ENCODE peak calls at places on chromosomes 5 and 9, in six cellular contexts. H, M, X, V, E and W are unnamed samples.

GRCh38 chr5:103800728-103801127 is 238.1 kb upstream of the NUDT12 start:
- DNase-seq in X (no peak), H (no peak), M (no peak), V (no peak), E (no peak), W (no peak)

GRCh38 chr9:99828054-99828416 is 6.3 kb downstream of the NR4A3 start:
- DNase-seq in V (no peak), H (no peak), E (no peak), X (no peak), M (no peak), W (no peak)

GRCh38 chr5:133968057-133968993 is at the start of gene C5orf15:
- DNase-seq in E (peak), X (peak), M (peak), V (peak), H (peak), W (peak)

GRCh38 chr9:4662108-4662988 is at the start of gene PLPP6:
- DNase-seq in X (peak), H (peak), M (peak), V (peak), E (peak), W (peak)

GRCh38 chr5:116411101-116411571 is 163.5 kb downstream of the SEMA6A start:
- DNase-seq in X (peak), M (peak), H (no peak), V (no peak), E (no peak), W (no peak)

GRCh38 chr9:137028281-137029057 is 432 bp upstream of the ABCA2 start:
- DNase-seq in M (peak), V (no peak), X (peak), E (no peak), H (no peak), W (peak)

GRCh38 chr5:18954239-18954638 is 1033.8 kb downstream of the CDH18 start:
- DNase-seq in H (no peak), E (no peak), X (no peak), M (no peak), V (no peak), W (no peak)

GRCh38 chr9:135020481-135021392 is 66.7 kb upstream of the OLFM1 start:
- DNase-seq in X (no peak), M (no peak), E (no peak), V (no peak), H (no peak), W (no peak)

GRCh38 chr9:114288233-114289051 is 34.5 kb upstream of the ORM1 start:
- DNase-seq in E (no peak), H (no peak), M (no peak), X (peak), V (peak), W (peak)

GRCh38 chr5:150441813-150442698 is 7.5 kb downstream of the RPS14 start:
- DNase-seq in H (no peak), V (no peak), E (no peak), X (no peak), M (no peak), W (no peak)

GRCh38 chr5:31809037-31809910 is 170.3 kb downstream of the PDZD2 start:
- DNase-seq in V (peak), M (peak), H (peak), X (peak), E (no peak), W (peak)

GRCh38 chr9:100690438-100690837 is 112.6 kb downstream of the CAVIN4 start:
- DNase-seq in X (no peak), V (no peak), M (no peak), E (no peak), H (no peak), W (no peak)

GRCh38 chr5:119420173-119420572 is 32.1 kb upstream of the HSD17B4 start:
- DNase-seq in X (no peak), H (no peak), E (no peak), V (no peak), M (no peak), W (no peak)

GRCh38 chr9:116389546-116390305 is 236.1 kb downstream of the PAPPA start:
- DNase-seq in E (no peak), X (no peak), V (no peak), H (no peak), M (no peak), W (no peak)

GRCh38 chr5:9864791-9865190 is 234.6 kb upstream of the TAS2R1 start:
- DNase-seq in H (no peak), M (no peak), X (no peak), E (no peak), V (no peak), W (no peak)

GRCh38 chr5:53323943-53324642 is 156.3 kb upstream of the FST start:
- DNase-seq in M (no peak), X (no peak), V (no peak), E (no peak), H (no peak), W (no peak)

GRCh38 chr5:55218966-55219365 is 8.1 kb downstream of the MCIDAS start:
- DNase-seq in V (no peak), E (no peak), X (no peak), M (no peak), H (peak), W (no peak)

GRCh38 chr9:128823903-128824406 is 5.6 kb downstream of the SPOUT1 start:
- DNase-seq in M (no peak), H (no peak), V (no peak), X (no peak), E (no peak), W (no peak)

GRCh38 chr9:137083418-137084004 is 3.3 kb upstream of the MAN1B1 start:
- DNase-seq in H (peak), E (no peak), X (peak), M (no peak), V (peak), W (peak)

GRCh38 chr5:123813251-123813650 is 301.3 kb downstream of the CSNK1G3 start:
- DNase-seq in E (no peak), X (no peak), M (no peak), H (no peak), V (no peak), W (no peak)

GRCh38 chr5:110547495-110547894 is 179.0 kb downstream of the TMEM232 start:
- DNase-seq in V (no peak), E (no peak), X (no peak), M (no peak), H (no peak), W (no peak)

GRCh38 chr5:160438316-160439204 is 16.9 kb downstream of the PTTG1 start:
- DNase-seq in X (no peak), V (peak), M (peak), H (peak), E (no peak), W (no peak)

GRCh38 chr5:10291736-10292135 is 16.0 kb downstream of the CMBL start:
- DNase-seq in V (no peak), H (no peak), M (no peak), E (no peak), X (no peak), W (no peak)

GRCh38 chr5:98433673-98434072 is 339.8 kb upstream of the RGMB start:
- DNase-seq in M (no peak), E (no peak), V (no peak), H (no peak), X (no peak), W (no peak)

GRCh38 chr5:6772886-6773285 is 59.7 kb downstream of the TENT4A start:
- DNase-seq in V (no peak), X (no peak), E (no peak), M (no peak), H (no peak), W (no peak)

GRCh38 chr5:134577022-134577795 is 51.7 kb downstream of the JADE2 start:
- DNase-seq in X (no peak), E (no peak), H (no peak), V (peak), M (no peak), W (peak)

GRCh38 chr5:80569086-80569960 is 757 bp downstream of the ANKRD34B start:
- DNase-seq in V (no peak), M (no peak), X (no peak), E (no peak), H (no peak), W (no peak)

GRCh38 chr9:131837836-131838235 is 98.0 kb upstream of the RAPGEF1 start:
- DNase-seq in E (no peak), H (no peak), M (no peak), V (no peak), X (no peak), W (no peak)

GRCh38 chr5:158644301-158644700 is 455.4 kb downstream of the EBF1 start:
- DNase-seq in X (no peak), H (no peak), M (no peak), E (no peak), V (no peak), W (no peak)

DNA sequence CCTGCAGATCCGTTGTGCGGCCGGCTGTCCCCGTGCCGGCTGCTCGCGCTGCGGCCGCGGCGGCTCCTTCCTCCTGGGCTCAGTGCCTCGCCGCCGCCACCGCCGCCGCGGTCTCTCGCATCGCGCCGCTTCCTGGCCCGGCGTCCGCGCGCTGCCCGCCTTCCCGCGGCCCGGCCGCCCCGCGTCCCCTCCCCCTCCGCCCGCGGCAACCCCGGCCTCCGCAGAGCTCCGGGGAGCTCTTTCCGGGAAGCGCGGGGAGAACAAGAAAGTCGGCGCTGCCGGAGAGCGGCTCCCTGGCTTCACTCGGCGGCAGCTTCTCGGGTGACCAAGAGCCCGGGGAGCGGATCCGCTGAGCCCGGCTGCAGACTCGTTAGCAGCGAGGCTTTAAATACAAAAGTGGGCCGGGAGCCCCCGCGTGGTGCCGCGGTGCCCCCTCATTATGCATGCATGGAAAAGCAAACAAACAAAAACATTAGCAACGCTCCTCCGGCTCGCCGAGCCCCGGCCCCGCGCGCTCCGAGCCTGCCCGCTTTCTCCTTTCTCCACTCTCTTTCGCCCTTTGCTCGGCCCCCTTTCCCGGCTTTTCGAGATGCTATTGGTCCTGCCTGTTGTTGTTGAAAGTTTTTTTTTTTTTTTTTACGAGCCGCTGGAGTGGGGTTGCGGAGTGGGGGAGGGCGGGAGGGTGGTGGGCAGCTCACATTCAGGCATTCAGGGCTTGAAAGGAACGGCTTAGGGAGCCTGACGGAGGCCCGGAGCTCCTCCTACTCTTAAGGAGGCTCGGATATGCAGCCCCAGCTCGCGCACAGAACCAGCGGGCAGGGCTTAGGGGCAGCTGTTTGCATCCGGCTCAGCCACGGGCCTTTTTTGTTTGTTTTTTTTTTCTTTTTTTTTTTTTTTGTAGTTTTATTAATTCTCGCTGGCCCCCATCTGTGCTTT is at the start of gene GAS1:
- DNase-seq in M (peak), E (peak), V (peak), X (peak), H (peak), W (peak)
- TF ChIP-seq POLR2A in M (no peak), E (peak), V (no peak), X (peak), H (no peak), W (no peak)

GRCh38 chr5:15238006-15238405 is 262.0 kb upstream of the FBXL7 start:
- DNase-seq in M (no peak), X (no peak), H (no peak), V (no peak), E (no peak), W (no peak)

GRCh38 chr5:15233566-15233965 is 266.4 kb upstream of the FBXL7 start:
- DNase-seq in V (no peak), H (no peak), E (no peak), M (no peak), X (no peak), W (no peak)

GRCh38 chr5:15234911-15235310 is 265.1 kb upstream of the FBXL7 start:
- DNase-seq in M (no peak), X (no peak), H (no peak), E (no peak), V (no peak), W (no peak)

GRCh38 chr5:15236911-15237508 is 263.0 kb upstream of the FBXL7 start:
- DNase-seq in V (no peak), E (no peak), H (no peak), X (no peak), M (no peak), W (no peak)

DNA sequence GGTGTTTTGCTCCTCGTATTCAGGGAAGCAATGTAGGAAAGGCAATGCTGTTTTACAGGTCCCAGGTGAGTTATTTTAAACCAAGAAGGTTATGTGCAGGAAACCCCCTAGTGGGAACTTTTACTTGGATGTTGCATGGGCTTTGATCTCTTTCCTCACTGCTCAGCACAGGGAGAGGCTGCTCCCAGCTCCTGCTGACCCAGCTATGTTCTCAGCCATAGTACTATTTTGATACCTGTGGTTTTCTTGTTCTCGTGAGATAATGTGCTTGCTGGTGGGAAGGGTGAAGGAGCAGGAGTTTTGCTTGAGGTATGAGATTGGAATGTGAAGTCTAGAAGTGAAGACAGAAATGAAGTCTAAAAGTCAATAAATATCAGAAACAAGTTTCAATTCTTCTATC is 265.6 kb upstream of the FBXL7 start:
- DNase-seq in E (no peak), M (no peak), H (no peak), V (no peak), X (no peak), W (no peak)
- TF ChIP-seq POLR2A in E (no peak), M (no peak), H (no peak), V (no peak), X (no peak), W (no peak)

GRCh38 chr9:130213898-130214761 is 41.9 kb downstream of the NCS1 start:
- DNase-seq in X (no peak), E (no peak), M (no peak), H (no peak), V (no peak), W (no peak)

GRCh38 chr9:130214921-130215320 is 42.7 kb downstream of the NCS1 start:
- DNase-seq in H (no peak), E (no peak), V (no peak), M (no peak), X (no peak), W (no peak)

GRCh38 chr9:130212543-130213297 is 40.5 kb downstream of the NCS1 start:
- DNase-seq in E (no peak), V (no peak), H (no peak), M (no peak), X (no peak), W (no peak)

GRCh38 chr9:130217838-130218237 is 45.6 kb downstream of the NCS1 start:
- DNase-seq in X (no peak), H (no peak), E (no peak), V (no peak), M (no peak), W (no peak)

DNA sequence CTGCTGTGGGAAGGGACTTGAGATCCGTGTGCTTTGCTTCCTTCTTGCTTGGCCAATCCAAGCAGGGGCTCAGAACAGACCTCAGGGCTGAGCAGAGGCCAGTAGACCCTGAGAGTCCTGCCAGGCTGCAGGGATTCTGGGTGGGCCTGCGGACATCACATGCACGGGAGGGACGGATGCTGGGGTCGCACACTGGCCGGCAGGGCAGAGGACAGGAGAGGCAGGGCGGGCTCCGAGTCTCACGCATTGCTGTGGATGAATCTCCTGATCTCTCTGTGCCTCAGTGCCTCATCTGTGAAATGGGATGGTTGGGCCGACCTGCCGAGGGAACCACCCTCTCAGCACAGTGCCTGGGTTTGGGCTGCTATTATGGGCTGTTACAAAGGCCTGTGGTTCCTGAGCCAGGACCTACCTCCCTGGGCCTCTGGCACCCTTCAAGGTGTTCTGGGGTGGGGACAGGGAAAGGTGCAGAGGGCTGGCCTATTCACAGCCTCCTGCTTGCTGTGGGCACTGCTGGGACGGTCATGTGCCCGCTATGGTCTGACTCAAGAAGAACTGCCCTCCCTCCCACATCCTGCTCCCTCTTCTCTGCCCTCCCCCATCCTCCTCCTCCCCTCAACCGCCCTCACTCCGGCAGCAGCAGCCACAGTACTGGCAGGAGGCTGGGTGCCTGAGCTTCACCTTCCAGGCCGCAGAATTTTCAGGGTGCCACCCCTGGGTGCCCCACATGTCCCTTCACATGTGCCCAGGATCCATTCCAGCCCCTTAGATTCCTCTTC is 43.3 kb downstream of the NCS1 start:
- DNase-seq in X (no peak), V (no peak), H (no peak), M (no peak), E (no peak), W (no peak)
- TF ChIP-seq POLR2A in X (no peak), V (no peak), H (no peak), M (no peak), E (no peak), W (no peak)

DNA sequence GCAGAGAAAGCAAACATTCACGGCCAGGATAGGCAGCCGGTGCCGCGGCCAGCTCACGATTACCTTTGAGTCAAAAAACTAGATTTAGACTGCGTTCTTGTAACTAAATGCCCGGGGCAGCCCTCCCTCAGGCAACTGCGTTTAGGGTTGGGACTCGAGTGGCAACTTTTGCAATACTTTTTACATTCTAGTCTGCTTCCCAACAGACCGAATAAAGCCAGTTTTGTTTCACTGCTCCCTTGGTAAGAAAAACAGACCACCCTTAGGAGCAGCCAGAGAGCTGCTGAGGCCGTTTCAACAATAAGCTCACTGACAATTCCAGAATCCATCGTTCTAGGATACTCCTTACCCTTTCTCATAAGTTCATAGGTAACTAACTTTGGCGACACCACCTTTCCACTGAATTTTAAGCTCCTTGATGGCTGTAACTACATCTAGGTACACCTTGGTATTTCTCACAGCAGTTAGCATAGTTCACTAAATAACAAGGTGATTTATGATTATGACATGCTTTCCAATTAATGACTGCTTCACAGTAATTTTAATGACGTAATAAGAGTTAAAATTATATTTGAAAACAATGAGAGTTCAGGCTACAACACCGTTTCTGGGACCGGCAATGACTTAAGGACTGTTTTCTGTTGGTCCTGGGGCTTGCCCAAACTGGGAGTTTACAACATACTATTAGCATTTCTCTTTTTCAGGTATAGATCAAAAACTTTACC is 888 bp upstream of the RAPGEF6 start:
- DNase-seq in V (peak), H (no peak), E (no peak), X (no peak), M (no peak), W (no peak)
- TF ChIP-seq POLR2A in V (no peak), H (no peak), E (no peak), X (no peak), M (no peak), W (no peak)